ENCODE peak calls at places on chromosomes 12 and 14, in seven cellular contexts. S is heart left ventricle, W is omental fat pad, G is colonic mucosa, O is MV-4-11, U is left cardiac atrium, I is anterior cingulate cortex. X is an unnamed sample.

GRCh38 chr12:52813885-52814709 is at the start of gene KRT4:
- DNase-seq in S (no peak), O (no peak), W (no peak), I (no peak), G (no peak), U (no peak), X (no peak)

GRCh38 chr14:55291480-55292081 is 20.4 kb downstream of the FBXO34 start:
- DNase-seq in G (no peak), I (no peak), O (no peak), S (no peak), W (no peak), U (no peak), X (no peak)

GRCh38 chr12:11706509-11707331 is 57.2 kb downstream of the ETV6 start:
- DNase-seq in G (no peak), W (no peak), O (no peak), I (no peak), S (no peak), U (no peak), X (no peak)

GRCh38 chr12:54749191-54749818 is 101.1 kb upstream of the DCD start:
- DNase-seq in G (peak; percentile 26), I (peak; percentile 10), U (no peak), S (no peak), W (no peak), O (peak; percentile 62), X (peak; percentile 18)

GRCh38 chr12:54029529-54030441 is 1.5 kb downstream of the HOXC6 start:
- DNase-seq in S (no peak), U (no peak), O (no peak), G (no peak), I (no peak), W (no peak), X (no peak)

GRCh38 chr14:75123991-75124390 is 2.9 kb downstream of the NEK9 start:
- DNase-seq in W (no peak), U (peak; percentile 44), I (no peak), G (no peak), S (no peak), O (peak; percentile 49), X (no peak)

GRCh38 chr12:53514626-53515290 is 7.5 kb upstream of the NPFF start:
- DNase-seq in W (no peak), O (no peak), I (no peak), U (no peak), S (no peak), G (no peak), X (no peak)

GRCh38 chr12:108468149-108468968 is 46.7 kb upstream of the FICD start:
- DNase-seq in U (no peak), G (peak; percentile 23), S (no peak), I (no peak), O (peak; percentile 20), W (no peak), X (no peak)

GRCh38 chr12:26091837-26092236 is 33.0 kb downstream of the BHLHE41 start:
- DNase-seq in I (peak; percentile 39), U (no peak), W (no peak), G (no peak), O (no peak), S (no peak), X (no peak)

GRCh38 chr12:25009511-25010092 is 60.7 kb upstream of the BCAT1 start:
- DNase-seq in U (no peak), I (no peak), O (no peak), W (no peak), S (no peak), G (no peak), X (no peak)

GRCh38 chr12:23217158-23217557 is 592.2 kb downstream of the ETNK1 start:
- DNase-seq in S (no peak), O (no peak), W (no peak), I (no peak), U (no peak), G (no peak), X (no peak)

X was measured in BE2C.